ENCODE peak calls at places on chromosomes 1 and 21, in four cellular contexts. One of them, this sample, is unnamed.

GRCh38 chr1:180611016-180611930 is 20.5 kb upstream of the XPR1 start:
- DNase-seq in HuH-7.5: no peak
- DNase-seq in CD8-positive, alpha-beta memory T cell: no peak
- DNase-seq in HEK293T: no peak
- DNase-seq in this sample: no peak

GRCh38 chr1:78274814-78275213 is 216.0 kb upstream of the PTGFR start:
- DNase-seq in HuH-7.5: no peak
- DNase-seq in CD8-positive, alpha-beta memory T cell: no peak
- DNase-seq in HEK293T: no peak
- DNase-seq in this sample: no peak

GRCh38 chr1:219304227-219305226 is 130.8 kb downstream of the LYPLAL1 start:
- DNase-seq in HuH-7.5: no peak
- DNase-seq in CD8-positive, alpha-beta memory T cell: no peak
- DNase-seq in HEK293T: no peak
- DNase-seq in this sample: peak

GRCh38 chr1:202007703-202008489 is 2.5 kb upstream of the ELF3 start:
- DNase-seq in HuH-7.5: no peak
- DNase-seq in CD8-positive, alpha-beta memory T cell: no peak
- DNase-seq in HEK293T: no peak
- DNase-seq in this sample: no peak

GRCh38 chr1:165476776-165477175 is 31.9 kb upstream of the RXRG start:
- DNase-seq in HuH-7.5: no peak
- DNase-seq in CD8-positive, alpha-beta memory T cell: no peak
- DNase-seq in HEK293T: no peak
- DNase-seq in this sample: no peak

GRCh38 chr1:229098903-229099578 is 171.9 kb upstream of the RAB4A start:
- DNase-seq in HuH-7.5: peak
- DNase-seq in CD8-positive, alpha-beta memory T cell: no peak
- DNase-seq in HEK293T: no peak
- DNase-seq in this sample: no peak

GRCh38 chr1:63821650-63822049 is 47.8 kb downstream of the ROR1 start:
- DNase-seq in HuH-7.5: no peak
- DNase-seq in CD8-positive, alpha-beta memory T cell: no peak
- DNase-seq in HEK293T: no peak
- DNase-seq in this sample: no peak

GRCh38 chr1:42336978-42337377 is 1.9 kb upstream of the FOXJ3 start:
- DNase-seq in HuH-7.5: no peak
- DNase-seq in CD8-positive, alpha-beta memory T cell: no peak
- DNase-seq in HEK293T: no peak
- DNase-seq in this sample: no peak

GRCh38 chr1:246838118-246838456 is 93.7 kb downstream of the AHCTF1 start:
- DNase-seq in HuH-7.5: no peak
- DNase-seq in CD8-positive, alpha-beta memory T cell: no peak
- DNase-seq in HEK293T: no peak
- DNase-seq in this sample: no peak

GRCh38 chr1:181033799-181034391 is at the start of gene MR1:
- DNase-seq in HuH-7.5: no peak
- DNase-seq in CD8-positive, alpha-beta memory T cell: peak
- DNase-seq in HEK293T: peak
- DNase-seq in this sample: peak

GRCh38 chr1:198088360-198089071 is 68.3 kb upstream of the NEK7 start:
- DNase-seq in HuH-7.5: peak
- DNase-seq in CD8-positive, alpha-beta memory T cell: no peak
- DNase-seq in HEK293T: peak
- DNase-seq in this sample: no peak

GRCh38 chr1:179310721-179311120 is 17.1 kb downstream of the SOAT1 start:
- DNase-seq in HuH-7.5: no peak
- DNase-seq in CD8-positive, alpha-beta memory T cell: no peak
- DNase-seq in HEK293T: no peak
- DNase-seq in this sample: peak

GRCh38 chr1:197453376-197454058 is 185.5 kb downstream of the CRB1 start:
- DNase-seq in HuH-7.5: no peak
- DNase-seq in CD8-positive, alpha-beta memory T cell: no peak
- DNase-seq in HEK293T: no peak
- DNase-seq in this sample: no peak

GRCh38 chr1:154975409-154976205 is 1.1 kb downstream of the CKS1B start:
- DNase-seq in HuH-7.5: no peak
- DNase-seq in CD8-positive, alpha-beta memory T cell: peak
- DNase-seq in HEK293T: no peak
- DNase-seq in this sample: no peak

GRCh38 chr1:67001682-67002425 is 52.1 kb downstream of the SLC35D1 start:
- DNase-seq in HuH-7.5: no peak
- DNase-seq in CD8-positive, alpha-beta memory T cell: no peak
- DNase-seq in HEK293T: no peak
- DNase-seq in this sample: no peak

GRCh38 chr1:110547017-110547416 is 28.0 kb upstream of the KCNA10 start:
- DNase-seq in HuH-7.5: no peak
- DNase-seq in CD8-positive, alpha-beta memory T cell: no peak
- DNase-seq in HEK293T: no peak
- DNase-seq in this sample: no peak

GRCh38 chr21:21860888-21861287 is 862.7 kb downstream of the NCAM2 start:
- DNase-seq in HuH-7.5: no peak
- DNase-seq in CD8-positive, alpha-beta memory T cell: no peak
- DNase-seq in HEK293T: no peak
- DNase-seq in this sample: no peak

GRCh38 chr1:56617141-56617540 is 28.0 kb upstream of the PRKAA2 start:
- DNase-seq in HuH-7.5: no peak
- DNase-seq in CD8-positive, alpha-beta memory T cell: no peak
- DNase-seq in HEK293T: peak
- DNase-seq in this sample: no peak

GRCh38 chr1:153538315-153538821 is 2.4 kb downstream of the S100A5 start:
- DNase-seq in HuH-7.5: no peak
- DNase-seq in CD8-positive, alpha-beta memory T cell: no peak
- DNase-seq in HEK293T: peak
- DNase-seq in this sample: no peak

GRCh38 chr1:200428482-200429205 is 18.8 kb upstream of the ZNF281 start:
- DNase-seq in HuH-7.5: no peak
- DNase-seq in CD8-positive, alpha-beta memory T cell: no peak
- DNase-seq in HEK293T: no peak
- DNase-seq in this sample: no peak

GRCh38 chr1:27528701-27529637 is 39.0 kb upstream of the WASF2 start:
- DNase-seq in HuH-7.5: no peak
- DNase-seq in CD8-positive, alpha-beta memory T cell: no peak
- DNase-seq in HEK293T: no peak
- DNase-seq in this sample: no peak

GRCh38 chr1:3477241-3478109 is 23.0 kb downstream of the ARHGEF16 start:
- DNase-seq in HuH-7.5: no peak
- DNase-seq in CD8-positive, alpha-beta memory T cell: no peak
- DNase-seq in HEK293T: peak
- DNase-seq in this sample: no peak

GRCh38 chr21:44946254-44947041 is 6.6 kb downstream of the SLX9 start:
- DNase-seq in HuH-7.5: no peak
- DNase-seq in CD8-positive, alpha-beta memory T cell: no peak
- DNase-seq in HEK293T: no peak
- DNase-seq in this sample: no peak

GRCh38 chr21:42000908-42001307 is 9.3 kb downstream of the ZBTB21 start:
- DNase-seq in HuH-7.5: no peak
- DNase-seq in CD8-positive, alpha-beta memory T cell: no peak
- DNase-seq in HEK293T: no peak
- DNase-seq in this sample: no peak

GRCh38 chr1:192809286-192810252 is 730 bp downstream of the RGS2 start:
- DNase-seq in HuH-7.5: peak
- DNase-seq in CD8-positive, alpha-beta memory T cell: peak
- DNase-seq in HEK293T: peak
- DNase-seq in this sample: no peak

GRCh38 chr1:45722809-45723208 is 27.6 kb downstream of the IPP start:
- DNase-seq in HuH-7.5: no peak
- DNase-seq in CD8-positive, alpha-beta memory T cell: no peak
- DNase-seq in HEK293T: no peak
- DNase-seq in this sample: no peak

GRCh38 chr1:204417231-204417997 is 5.8 kb upstream of the PPP1R15B start:
- DNase-seq in HuH-7.5: no peak
- DNase-seq in CD8-positive, alpha-beta memory T cell: no peak
- DNase-seq in HEK293T: peak
- DNase-seq in this sample: peak

GRCh38 chr1:115323366-115324004 is 14.6 kb downstream of the NGF start:
- DNase-seq in HuH-7.5: no peak
- DNase-seq in CD8-positive, alpha-beta memory T cell: no peak
- DNase-seq in HEK293T: no peak
- DNase-seq in this sample: no peak

This sample was measured in kidney epithelial cell.